ENCODE peak calls at places on chromosomes 16 and 17, in seven cellular contexts. Q is SK-N-SH, K is GM12878, H is HepG2, T is GM23338, O is HCT116, B is K562. W is an unnamed sample. For H3K4me1, the result is how much of the 10 kb centered on the place peaks cover.

GRCh38 chr16:14057878-14058382 is 13.2 kb upstream of the MRTFB start:
- DNase-seq in T (no peak), O (no peak), B (no peak), Q (no peak), K (no peak), H (no peak), W (no peak)

GRCh38 chr16:80273635-80274538 is 266.9 kb upstream of the DYNLRB2 start:
- DNase-seq in O (no peak), K (no peak), T (no peak), B (no peak), Q (no peak), H (no peak), W (no peak)

GRCh38 chr17:2683912-2684311 is 27.7 kb downstream of the CLUH start:
- DNase-seq in Q (no peak), O (no peak), K (no peak), T (no peak), H (no peak), B (no peak), W (no peak)

GRCh38 chr16:68377667-68378420 is 67.0 kb downstream of the PRMT7 start:
- DNase-seq in Q (peak), K (no peak), T (no peak), B (no peak), O (no peak), H (no peak), W (no peak)

GRCh38 chr17:82366749-82367148 is 4.8 kb upstream of the UTS2R start:
- DNase-seq in T (no peak), O (no peak), K (no peak), B (no peak), H (no peak), Q (no peak), W (no peak)

GRCh38 chr17:77437017-77437416 is 296.2 kb downstream of the SEC14L1 start:
- DNase-seq in Q (peak), B (no peak), T (no peak), H (no peak), O (no peak), K (no peak), W (no peak)

GRCh38 chr17:46977348-46977747 is 1.7 kb downstream of the RPRML start:
- DNase-seq in B (peak), O (no peak), T (peak), H (peak), Q (peak), K (no peak), W (no peak)

GRCh38 chr17:52235416-52235960 is 77.0 kb upstream of the CA10 start:
- DNase-seq in B (no peak), H (no peak), T (no peak), O (no peak), K (no peak), Q (no peak), W (no peak)

GRCh38 chr17:15123593-15124590 is 141.2 kb downstream of the PMP22 start:
- DNase-seq in T (no peak), H (no peak), O (no peak), Q (no peak), B (no peak), K (no peak), W (no peak)

GRCh38 chr17:18356624-18357023 is 6.7 kb downstream of the SHMT1 start:
- DNase-seq in O (no peak), K (no peak), Q (no peak), H (no peak), B (no peak), T (no peak), W (no peak)

GRCh38 chr17:7023576-7024401 is 939 bp downstream of the BCL6B start:
- DNase-seq in B (peak), T (peak), Q (peak), K (peak), H (no peak), O (peak), W (no peak)

GRCh38 chr16:77993586-77993985 is 28.8 kb upstream of the CLEC3A start:
- DNase-seq in T (peak), B (no peak), K (no peak), O (no peak), Q (no peak), H (no peak), W (no peak)

GRCh38 chr16:61946019-61946418 is 90.2 kb downstream of the CDH8 start:
- DNase-seq in H (no peak), T (peak), O (no peak), B (no peak), K (no peak), Q (no peak), W (no peak)
- TF ChIP-seq REST in H (no peak), T (no peak), O (no peak), B (no peak), K (no peak), Q (no peak), W (no peak)

DNA sequence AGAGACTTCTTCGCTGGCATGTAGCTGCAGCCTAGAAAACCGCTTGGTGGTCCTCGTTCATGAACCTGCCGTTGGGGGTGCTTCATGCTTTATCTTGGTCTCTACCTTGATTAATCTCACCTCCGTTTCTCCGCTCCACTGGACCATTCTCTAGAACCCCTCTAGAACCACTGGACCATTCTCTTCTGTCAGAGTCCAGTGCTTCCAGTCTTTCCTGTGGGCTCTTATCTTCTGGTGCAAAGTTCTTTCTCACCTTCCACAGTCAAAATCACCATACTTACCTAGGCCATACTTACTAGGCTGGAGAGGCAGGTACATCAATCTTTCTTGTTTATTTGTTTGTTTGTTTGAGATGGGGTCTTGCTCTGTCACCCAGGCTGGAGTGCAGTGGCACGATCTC is 71.4 kb downstream of the PITPNC1 start:
- DNase-seq in O (no peak), T (no peak), Q (no peak), K (no peak), B (no peak), H (no peak), W (no peak)
- H3K4me1 ChIP-seq in O (under half), T (under half), Q (under half), K (under half), B (under half), H (under half), W (under half)

GRCh38 chr16:88810166-88810867 is 1.4 kb downstream of the APRT start:
- DNase-seq in H (no peak), Q (no peak), K (no peak), B (peak), T (no peak), O (no peak), W (no peak)

GRCh38 chr16:88810868-88811599 is 694 bp downstream of the APRT start:
- DNase-seq in Q (peak), B (peak), K (no peak), T (peak), H (peak), O (peak), W (no peak)

GRCh38 chr16:88807626-88808453 is 3.9 kb downstream of the APRT start:
- DNase-seq in H (no peak), B (no peak), K (no peak), O (no peak), Q (no peak), T (no peak), W (no peak)

GRCh38 chr16:88809676-88810165 is 2.0 kb downstream of the APRT start:
- DNase-seq in Q (no peak), B (no peak), O (no peak), H (no peak), K (no peak), T (no peak), W (no peak)

GRCh38 chr16:88809068-88809675 is 2.6 kb downstream of the APRT start:
- DNase-seq in O (no peak), Q (no peak), T (no peak), B (no peak), K (no peak), H (no peak), W (no peak)
- TF ChIP-seq POLR2AphosphoS5 in O (no peak), Q (no peak), T (peak), B (no peak), K (peak), H (no peak), W (peak)

GRCh38 chr16:2465653-2466415 is 5.3 kb upstream of the NTN3 start:
- DNase-seq in B (no peak), O (no peak), Q (no peak), H (no peak), K (no peak), T (peak), W (no peak)
- TF ChIP-seq REST in B (no peak), O (no peak), Q (no peak), H (no peak), K (no peak), T (no peak), W (no peak)

DNA sequence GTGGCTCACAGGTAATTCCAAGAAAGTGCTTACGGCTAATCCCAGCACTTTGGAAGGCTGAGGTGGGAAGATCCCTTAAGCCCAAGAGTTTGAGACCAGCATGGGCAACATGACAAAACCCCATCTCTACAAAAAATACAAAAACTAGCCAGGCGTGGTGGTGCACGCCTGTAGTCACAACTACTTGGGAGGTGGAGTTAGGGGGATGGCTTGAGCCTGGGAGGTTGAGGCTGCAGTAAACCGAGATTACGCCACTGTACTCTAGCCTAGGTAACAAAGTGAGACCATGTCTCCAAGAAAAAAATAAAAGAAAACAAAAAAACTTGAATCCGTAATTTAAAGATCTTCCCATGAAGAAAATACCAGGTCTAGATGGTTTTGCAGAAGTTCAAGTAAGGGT is 5.0 kb downstream of the ICAM2 start:
- DNase-seq in Q (no peak), H (no peak), K (no peak), T (no peak), O (no peak), B (no peak), W (no peak)
- H3K4me1 ChIP-seq in Q (under half), H (under half), K (under half), T (under half), O (under half), B (under half), W (under half)

GRCh38 chr17:79997004-79997673 is 38.5 kb downstream of the TBC1D16 start:
- DNase-seq in Q (no peak), O (no peak), T (no peak), K (peak), B (no peak), H (no peak), W (no peak)
- TF ChIP-seq POLR2AphosphoS5 in Q (no peak), O (no peak), T (no peak), K (no peak), B (no peak), H (no peak), W (no peak)

DNA sequence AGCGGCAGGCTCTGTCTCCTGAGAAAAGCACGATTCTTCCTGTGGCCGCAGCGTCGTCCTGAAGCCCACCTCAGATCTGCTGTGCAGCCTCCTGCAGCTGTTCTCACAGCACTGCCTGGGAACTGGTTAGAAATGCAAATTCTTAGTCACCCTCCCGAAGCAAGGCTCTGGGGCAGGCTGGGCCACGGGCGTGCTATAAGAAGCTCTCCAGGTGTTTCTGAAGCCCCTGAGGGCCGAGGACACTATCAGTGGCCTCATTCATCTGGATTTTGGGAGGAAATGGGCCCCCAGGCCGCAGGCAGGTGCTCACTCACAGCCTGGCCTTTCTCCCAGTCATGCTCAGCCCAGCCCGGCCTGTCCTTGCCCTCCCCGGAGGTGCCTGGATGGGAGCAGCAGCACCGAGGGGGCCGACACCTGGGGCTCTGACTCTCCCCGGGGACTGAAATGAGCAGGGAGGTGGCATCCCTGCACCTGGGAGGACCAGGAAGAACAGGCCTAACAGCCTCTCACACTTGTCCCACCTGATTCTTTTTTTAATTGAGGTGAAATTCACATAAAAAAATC is 10.4 kb upstream of the NLRC3 start:
- DNase-seq in K (no peak), T (no peak), O (no peak), Q (no peak), H (no peak), B (no peak), W (no peak)
- TF ChIP-seq REST in K (no peak), T (no peak), O (no peak), Q (no peak), H (no peak), B (no peak), W (no peak)

DNA sequence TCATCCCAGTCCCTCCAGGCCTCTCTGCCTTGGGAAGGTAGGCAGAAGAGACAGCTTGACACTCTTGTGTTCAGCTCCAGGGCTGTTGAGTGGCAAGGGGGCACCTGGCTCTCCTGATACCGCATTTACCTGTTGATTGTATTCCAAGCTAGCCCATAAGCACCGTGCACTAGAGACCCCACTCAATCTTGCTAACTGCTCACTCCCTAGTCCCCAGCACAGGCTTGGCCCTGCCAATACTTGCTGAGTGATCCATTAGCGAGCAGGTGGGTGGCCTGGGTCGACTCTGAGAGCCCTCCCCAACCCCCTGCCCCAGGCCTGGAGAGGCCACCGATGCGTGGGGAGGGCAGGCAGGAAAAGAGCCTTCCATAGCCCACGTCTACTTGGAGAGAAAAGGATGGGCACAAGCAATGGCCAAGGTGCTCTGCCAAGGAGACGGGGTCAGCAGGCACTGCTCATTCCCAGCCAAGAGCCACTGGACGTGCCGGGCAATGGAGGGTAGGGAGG is 29.5 kb downstream of the FA2H start:
- DNase-seq in K (no peak), Q (no peak), T (no peak), H (no peak), O (no peak), B (no peak), W (no peak)
- H3K4me1 ChIP-seq in K (under half), Q (under half), T (under half), H (under half), O (half or more), B (under half), W (under half)

GRCh38 chr17:66959641-66960375 is 4.7 kb upstream of the CACNG4 start:
- DNase-seq in Q (no peak), T (no peak), B (no peak), K (no peak), H (no peak), O (no peak), W (no peak)

GRCh38 chr17:66957343-66957742 is 7.2 kb upstream of the CACNG4 start:
- DNase-seq in H (no peak), B (no peak), K (no peak), Q (no peak), O (no peak), T (no peak), W (no peak)

GRCh38 chr17:66955821-66956220 is 8.7 kb upstream of the CACNG4 start:
- DNase-seq in Q (no peak), T (no peak), B (no peak), O (no peak), H (no peak), K (no peak), W (no peak)

GRCh38 chr17:66956941-66957340 is 7.6 kb upstream of the CACNG4 start:
- DNase-seq in O (no peak), T (no peak), Q (no peak), K (no peak), H (no peak), B (no peak), W (no peak)

GRCh38 chr17:66957951-66958579 is 6.4 kb upstream of the CACNG4 start:
- DNase-seq in T (no peak), Q (peak), O (no peak), H (peak), B (no peak), K (no peak), W (no peak)
- TF ChIP-seq POLR2AphosphoS5 in T (no peak), Q (no peak), O (no peak), H (no peak), B (no peak), K (no peak), W (no peak)

GRCh38 chr16:85227262-85227923 is 115.1 kb upstream of the CIBAR2 start:
- DNase-seq in B (no peak), T (no peak), H (no peak), Q (no peak), K (peak), O (no peak), W (no peak)

GRCh38 chr16:85228463-85228862 is 116.2 kb upstream of the CIBAR2 start:
- DNase-seq in T (no peak), B (no peak), H (no peak), K (no peak), O (no peak), Q (no peak), W (no peak)

GRCh38 chr16:85228970-85229430 is 116.7 kb upstream of the CIBAR2 start:
- DNase-seq in Q (no peak), B (no peak), H (no peak), T (no peak), O (no peak), K (no peak), W (no peak)

GRCh38 chr16:85229869-85230416 is 117.7 kb upstream of the CIBAR2 start:
- DNase-seq in K (no peak), H (no peak), T (no peak), O (no peak), B (no peak), Q (peak), W (no peak)

DNA sequence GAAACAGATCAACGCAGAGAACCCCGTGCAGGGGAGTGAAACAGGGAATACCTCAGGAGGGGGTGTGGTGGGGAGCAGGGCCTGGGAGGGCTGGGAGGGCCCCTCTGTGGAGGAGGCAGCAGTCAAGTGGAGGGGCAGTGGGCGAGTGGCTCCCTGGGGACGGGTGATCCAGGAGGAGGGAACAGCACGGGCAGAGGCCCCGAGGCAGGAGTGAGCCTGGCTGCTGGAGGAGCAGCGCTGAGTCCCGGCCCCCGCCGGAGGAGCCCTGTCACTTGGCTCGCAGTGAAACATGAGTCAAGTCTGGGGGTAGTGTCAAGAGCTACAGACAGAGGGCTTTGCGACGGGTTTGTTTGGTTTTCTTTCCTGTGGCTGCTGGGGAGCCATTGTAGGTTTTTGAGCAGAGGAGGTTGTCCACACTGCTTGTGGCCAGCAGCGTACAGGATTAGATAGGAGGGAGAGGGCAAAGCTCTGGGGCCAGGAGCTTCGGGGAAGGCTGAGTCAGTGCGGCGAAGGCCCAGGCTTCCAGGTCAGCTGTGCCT is 115.7 kb upstream of the CIBAR2 start:
- DNase-seq in Q (peak), H (no peak), B (peak), T (peak), O (no peak), K (no peak), W (no peak)
- TF ChIP-seq REST in Q (no peak), H (no peak), B (no peak), T (no peak), O (no peak), K (no peak), W (no peak)